ENCODE peak calls at places on chromosomes 1 and 21, in ten cellular contexts. Q, J, F, D, G, M, I, X, K and Z are unnamed samples.

GRCh38 chr1:25623731-25624130 is 7.1 kb downstream of the MAN1C1 start:
- DNase-seq in D (no peak), Q (no peak), K (no peak), X (no peak), F (no peak), J (no peak), G (no peak), I (no peak), M (no peak), Z (no peak)

GRCh38 chr21:44084496-44085241 is 22.5 kb upstream of the PWP2 start:
- DNase-seq in I (no peak), J (no peak), M (no peak), K (no peak), Q (no peak), D (no peak), G (no peak), X (no peak), F (peak), Z (no peak)

GRCh38 chr1:169072945-169073725 is 33.4 kb upstream of the ATP1B1 start:
- DNase-seq in F (no peak), J (no peak), D (no peak), Q (no peak), G (no peak), K (no peak), M (no peak), X (no peak), I (no peak), Z (no peak)

GRCh38 chr1:172383541-172383940 is 36.9 kb upstream of the C1orf105 start:
- DNase-seq in M (no peak), Q (no peak), F (no peak), K (no peak), I (no peak), G (no peak), X (no peak), D (no peak), J (no peak), Z (no peak)

GRCh38 chr1:200610846-200611245 is 9.7 kb downstream of the KIF14 start:
- DNase-seq in I (no peak), G (peak), X (no peak), D (no peak), F (no peak), J (no peak), K (no peak), Q (no peak), M (no peak), Z (no peak)

GRCh38 chr21:41403331-41403730 is 22.7 kb upstream of the MX1 start:
- DNase-seq in J (no peak), Q (no peak), D (no peak), F (no peak), M (no peak), G (no peak), I (no peak), X (no peak), K (no peak), Z (no peak)

GRCh38 chr21:37368536-37369279 is 2.1 kb downstream of the DYRK1A start:
- DNase-seq in Q (no peak), X (no peak), D (no peak), M (no peak), I (no peak), K (no peak), F (no peak), J (no peak), G (no peak), Z (no peak)

GRCh38 chr21:34974162-34974981 is 74.7 kb downstream of the RUNX1 start:
- DNase-seq in X (peak), G (no peak), Q (peak), M (peak), K (peak), D (no peak), I (no peak), F (no peak), J (no peak), Z (peak)

GRCh38 chr1:219713981-219714381 is 101.1 kb upstream of the ZC3H11B start:
- DNase-seq in I (no peak), X (no peak), D (no peak), M (no peak), Q (no peak), G (no peak), J (no peak), F (peak), K (no peak), Z (no peak)

GRCh38 chr1:12615916-12616708 is 1.9 kb downstream of the DHRS3 start:
- DNase-seq in I (no peak), J (no peak), F (no peak), D (no peak), M (no peak), K (no peak), G (peak), X (no peak), Q (no peak), Z (peak)

GRCh38 chr1:222790520-222790919 is 24.3 kb upstream of the DISP1 start:
- DNase-seq in D (no peak), J (no peak), M (no peak), X (no peak), F (no peak), I (no peak), G (no peak), K (no peak), Q (no peak), Z (no peak)

GRCh38 chr1:10687782-10688408 is 108.6 kb downstream of the CASZ1 start:
- DNase-seq in K (no peak), I (no peak), D (no peak), M (no peak), G (peak), X (no peak), F (no peak), Q (no peak), J (no peak), Z (no peak)

GRCh38 chr21:19321688-19322087 is 918.1 kb upstream of the TMPRSS15 start:
- DNase-seq in X (no peak), F (no peak), J (no peak), G (no peak), M (no peak), I (no peak), Q (no peak), K (no peak), D (no peak), Z (no peak)

GRCh38 chr1:170685166-170685565 is 21.2 kb downstream of the PRRX1 start:
- DNase-seq in J (no peak), K (no peak), M (no peak), F (no peak), X (no peak), G (no peak), D (no peak), I (no peak), Q (no peak), Z (no peak)

GRCh38 chr1:44576456-44577150 is 97.7 kb downstream of the TMEM53 start:
- DNase-seq in Q (no peak), M (no peak), J (no peak), I (no peak), K (no peak), G (no peak), F (peak), X (no peak), D (no peak), Z (no peak)

GRCh38 chr1:44035726-44036408 is 4.6 kb upstream of the SLC6A9 start:
- DNase-seq in F (no peak), M (peak), Q (no peak), K (no peak), X (no peak), G (no peak), I (no peak), J (no peak), D (no peak), Z (no peak)

GRCh38 chr1:209387969-209388329 is 195.6 kb upstream of the CAMK1G start:
- DNase-seq in M (no peak), K (no peak), X (no peak), G (no peak), J (no peak), F (no peak), I (no peak), Q (no peak), D (no peak), Z (no peak)

GRCh38 chr1:8862528-8862927 is 16.0 kb downstream of the ENO1 start:
- DNase-seq in D (no peak), I (peak), F (no peak), X (no peak), J (peak), K (peak), Q (peak), M (no peak), G (no peak), Z (peak)

GRCh38 chr1:111639602-111640198 is 20.1 kb downstream of the RAP1A start:
- DNase-seq in D (no peak), X (no peak), I (no peak), M (no peak), Q (no peak), G (no peak), K (no peak), J (no peak), F (no peak), Z (no peak)

GRCh38 chr1:27508139-27508665 is 18.2 kb upstream of the WASF2 start:
- DNase-seq in Q (no peak), F (no peak), X (no peak), D (no peak), K (no peak), M (no peak), I (no peak), J (no peak), G (no peak), Z (no peak)

GRCh38 chr21:14403681-14404318 is 20.9 kb upstream of the HSPA13 start:
- DNase-seq in F (no peak), G (no peak), J (no peak), I (peak), Q (peak), D (no peak), X (no peak), M (peak), K (no peak), Z (peak)

GRCh38 chr1:115534106-115534505 is 107.7 kb upstream of the VANGL1 start:
- DNase-seq in K (no peak), F (no peak), I (no peak), M (no peak), G (no peak), D (no peak), X (no peak), J (no peak), Q (no peak), Z (no peak)

GRCh38 chr1:20339811-20340457 is 49.3 kb downstream of the VWA5B1 start:
- DNase-seq in F (no peak), D (no peak), G (peak), J (no peak), Q (no peak), K (no peak), X (no peak), M (no peak), I (no peak), Z (no peak)

GRCh38 chr1:177281901-177282300 is 111.1 kb downstream of the BRINP2 start:
- DNase-seq in M (no peak), I (no peak), X (no peak), K (no peak), D (no peak), G (no peak), J (no peak), F (peak), Q (no peak), Z (no peak)

GRCh38 chr1:62175568-62176179 is 19.0 kb upstream of the L1TD1 start:
- DNase-seq in I (peak), J (peak), M (peak), D (no peak), F (peak), Q (peak), G (peak), X (peak), K (peak), Z (no peak)

GRCh38 chr1:240399381-240399780 is 212.6 kb downstream of the GREM2 start:
- DNase-seq in F (no peak), Q (no peak), I (no peak), M (no peak), G (no peak), K (no peak), J (no peak), X (no peak), D (no peak), Z (no peak)

GRCh38 chr1:168112673-168113305 is 23.9 kb downstream of the GPR161 start:
- DNase-seq in X (no peak), K (no peak), D (no peak), I (no peak), M (peak), G (no peak), F (peak), Q (no peak), J (no peak), Z (peak)

GRCh38 chr1:62381831-62382505 is 54.9 kb upstream of the USP1 start:
- DNase-seq in J (no peak), X (no peak), M (no peak), F (no peak), Q (no peak), I (no peak), D (no peak), G (peak), K (no peak), Z (no peak)

GRCh38 chr1:152473887-152474537 is 36.6 kb upstream of the LCE5A start:
- DNase-seq in J (no peak), Q (no peak), I (no peak), X (no peak), K (no peak), D (no peak), F (no peak), M (no peak), G (no peak), Z (no peak)

GRCh38 chr1:229579101-229579651 is 20.7 kb upstream of the ABCB10 start:
- DNase-seq in J (no peak), F (peak), M (peak), G (peak), Q (no peak), D (no peak), I (no peak), K (no peak), X (no peak), Z (no peak)

GRCh38 chr1:97630968-97631367 is 289.9 kb downstream of the DPYD start:
- DNase-seq in K (no peak), G (peak), D (no peak), M (no peak), F (peak), Q (no peak), J (no peak), I (no peak), X (no peak), Z (peak)

GRCh38 chr1:111463029-111463683 is 10.6 kb upstream of the C1orf162 start:
- DNase-seq in I (no peak), F (no peak), J (no peak), X (no peak), Q (no peak), D (no peak), M (no peak), K (no peak), G (no peak), Z (no peak)

GRCh38 chr1:235207202-235207565 is 46.1 kb upstream of the RBM34 start:
- DNase-seq in X (peak), I (no peak), Q (peak), F (no peak), J (peak), D (peak), M (no peak), G (no peak), K (peak), Z (peak)

GRCh38 chr1:43558346-43558841 is 27.7 kb downstream of the PTPRF start:
- DNase-seq in I (no peak), M (no peak), D (no peak), J (no peak), Q (no peak), K (no peak), G (peak), F (peak), X (no peak), Z (no peak)